ENCODE peak calls at places on chromosomes 6 and 20, in four cellular contexts. One of them, this sample, is unnamed. For H3K4me1, the result is how much of the 10 kb centered on the place peaks cover.

GRCh38 chr20:2874456-2874855 is 1.2 kb downstream of the PTPRA start:
- DNase-seq in neural progenitor cell: peak
- DNase-seq in HCT116: no peak
- DNase-seq in GM23248: peak
- DNase-seq in this sample: peak

GRCh38 chr6:11424395-11425050 is 113.0 kb upstream of the TMEM170B start:
- DNase-seq in HCT116: no peak
- DNase-seq in GM23248: no peak
- DNase-seq in neural progenitor cell: no peak
- DNase-seq in this sample: peak

GRCh38 chr20:2130062-2130591 is 28.5 kb downstream of the STK35 start:
- DNase-seq in GM23248: no peak
- DNase-seq in HCT116: no peak
- DNase-seq in neural progenitor cell: no peak
- DNase-seq in this sample: no peak

GRCh38 chr20:51643390-51643789 is 100.9 kb upstream of the NFATC2 start:
- DNase-seq in neural progenitor cell: no peak
- DNase-seq in HCT116: no peak
- DNase-seq in GM23248: no peak
- DNase-seq in this sample: no peak

GRCh38 chr20:57480444-57481152 is 44.3 kb downstream of the CTCFL start:
- DNase-seq in GM23248: no peak
- DNase-seq in HCT116: no peak
- DNase-seq in neural progenitor cell: no peak
- DNase-seq in this sample: no peak

GRCh38 chr6:47292944-47293343 is 16.8 kb downstream of the TNFRSF21 start:
- DNase-seq in HCT116: no peak
- DNase-seq in neural progenitor cell: no peak
- DNase-seq in GM23248: peak
- DNase-seq in this sample: peak

GRCh38 chr6:163289445-163289844 is 125.1 kb upstream of the QKI start:
- DNase-seq in neural progenitor cell: no peak
- DNase-seq in GM23248: no peak
- DNase-seq in HCT116: no peak
- DNase-seq in this sample: no peak

GRCh38 chr6:170438402-170438753 is 114.7 kb downstream of the PSMB1 start:
- DNase-seq in HCT116: peak
- DNase-seq in neural progenitor cell: peak
- DNase-seq in GM23248: peak
- DNase-seq in this sample: peak

GRCh38 chr20:15818651-15819071 is 754.6 kb downstream of the KIF16B start:
- DNase-seq in GM23248: no peak
- DNase-seq in HCT116: no peak
- DNase-seq in neural progenitor cell: peak
- DNase-seq in this sample: peak

GRCh38 chr20:1810926-1811620 is 84.1 kb upstream of the SIRPA start:
- DNase-seq in GM23248: peak
- DNase-seq in neural progenitor cell: no peak
- DNase-seq in HCT116: no peak
- DNase-seq in this sample: no peak

GRCh38 chr20:43681468-43681942 is 14.6 kb downstream of the MYBL2 start:
- DNase-seq in neural progenitor cell: peak
- DNase-seq in HCT116: no peak
- DNase-seq in GM23248: peak
- DNase-seq in this sample: no peak

GRCh38 chr6:44576132-44576601 is 188.7 kb downstream of the CDC5L start:
- DNase-seq in GM23248: peak
- DNase-seq in neural progenitor cell: no peak
- DNase-seq in HCT116: no peak
- DNase-seq in this sample: no peak

GRCh38 chr6:160733045-160733646 is 31.1 kb downstream of the PLG start:
- DNase-seq in neural progenitor cell: peak
- DNase-seq in GM23248: peak
- DNase-seq in HCT116: peak
- DNase-seq in this sample: peak

GRCh38 chr6:84575264-84575663 is 189.1 kb downstream of the TBX18 start:
- DNase-seq in neural progenitor cell: no peak
- DNase-seq in HCT116: no peak
- DNase-seq in GM23248: peak
- DNase-seq in this sample: peak

GRCh38 chr6:14129572-14129971 is 12.0 kb downstream of the CD83 start:
- DNase-seq in neural progenitor cell: peak
- DNase-seq in GM23248: peak
- DNase-seq in HCT116: peak
- DNase-seq in this sample: peak

GRCh38 chr20:52231230-52231746 is 39.7 kb upstream of the ZFP64 start:
- DNase-seq in neural progenitor cell: no peak
- DNase-seq in HCT116: no peak
- DNase-seq in GM23248: no peak
- DNase-seq in this sample: peak

GRCh38 chr6:107713214-107713962 is 110.7 kb downstream of the SCML4 start:
- DNase-seq in GM23248: peak
- DNase-seq in HCT116: no peak
- DNase-seq in neural progenitor cell: no peak
- DNase-seq in this sample: no peak

GRCh38 chr6:14549871-14550270 is 432.3 kb downstream of the CD83 start:
- DNase-seq in neural progenitor cell: no peak
- DNase-seq in GM23248: no peak
- DNase-seq in HCT116: no peak
- DNase-seq in this sample: no peak

GRCh38 chr20:24753136-24753535 is 195.9 kb upstream of the CST7 start:
- DNase-seq in HCT116: no peak
- DNase-seq in GM23248: no peak
- DNase-seq in neural progenitor cell: no peak
- DNase-seq in this sample: no peak

GRCh38 chr6:137291441-137291840 is 72.3 kb upstream of the IFNGR1 start:
- DNase-seq in GM23248: peak
- DNase-seq in neural progenitor cell: no peak
- DNase-seq in HCT116: no peak
- DNase-seq in this sample: peak

GRCh38 chr20:36092424-36093024 is 62.0 kb upstream of the EPB41L1 start:
- DNase-seq in HCT116: no peak
- DNase-seq in GM23248: peak
- DNase-seq in neural progenitor cell: peak
- DNase-seq in this sample: peak

GRCh38 chr20:20528896-20529295 is 161.0 kb downstream of the INSM1 start:
- DNase-seq in HCT116: no peak
- DNase-seq in GM23248: no peak
- DNase-seq in neural progenitor cell: no peak
- DNase-seq in this sample: no peak

GRCh38 chr6:114304304-114304887 is 38.4 kb downstream of the HS3ST5 start:
- DNase-seq in HCT116: peak
- DNase-seq in GM23248: peak
- DNase-seq in neural progenitor cell: no peak
- DNase-seq in this sample: peak

GRCh38 chr6:41469156-41469950 is 76.8 kb upstream of the FOXP4 start:
- DNase-seq in neural progenitor cell: peak
- DNase-seq in GM23248: no peak
- DNase-seq in HCT116: no peak
- DNase-seq in this sample: no peak

GRCh38 chr6:41469951-41470340 is 76.2 kb upstream of the FOXP4 start:
- DNase-seq in HCT116: no peak
- DNase-seq in neural progenitor cell: peak
- DNase-seq in GM23248: no peak
- DNase-seq in this sample: no peak

GRCh38 chr6:41467627-41468404 is 78.4 kb upstream of the FOXP4 start:
- DNase-seq in GM23248: no peak
- DNase-seq in HCT116: no peak
- DNase-seq in neural progenitor cell: no peak
- DNase-seq in this sample: no peak

GRCh38 chr6:41471064-41471895 is 74.9 kb upstream of the FOXP4 start:
- DNase-seq in GM23248: no peak
- DNase-seq in neural progenitor cell: no peak
- DNase-seq in HCT116: no peak
- DNase-seq in this sample: no peak

GRCh38 chr6:41470341-41471063 is 75.7 kb upstream of the FOXP4 start:
- DNase-seq in HCT116: no peak
- DNase-seq in GM23248: peak
- DNase-seq in neural progenitor cell: peak
- DNase-seq in this sample: no peak
- TF ChIP-seq EZH2 in HCT116: no peak
- TF ChIP-seq EZH2 in GM23248: no peak
- TF ChIP-seq EZH2 in neural progenitor cell: peak
- TF ChIP-seq EZH2 in this sample: no peak

GRCh38 chr6:35237466-35237865 is 22.1 kb upstream of the ZNF76 start:
- DNase-seq in GM23248: no peak
- DNase-seq in neural progenitor cell: no peak
- DNase-seq in HCT116: no peak
- DNase-seq in this sample: no peak
- H3K4me1 ChIP-seq in GM23248: under half
- H3K4me1 ChIP-seq in neural progenitor cell: under half
- H3K4me1 ChIP-seq in HCT116: under half
- H3K4me1 ChIP-seq in this sample: under half

GRCh38 chr6:37897819-37898534 is 78.5 kb downstream of the ZFAND3 start:
- DNase-seq in GM23248: no peak
- DNase-seq in neural progenitor cell: no peak
- DNase-seq in HCT116: no peak
- DNase-seq in this sample: no peak
- TF ChIP-seq EZH2phosphoT487 in GM23248: no peak
- TF ChIP-seq EZH2phosphoT487 in neural progenitor cell: no peak
- TF ChIP-seq EZH2phosphoT487 in HCT116: no peak
- TF ChIP-seq EZH2phosphoT487 in this sample: no peak

GRCh38 chr20:49567421-49568256 is at the start of gene PTGIS:
- DNase-seq in neural progenitor cell: peak
- DNase-seq in GM23248: peak
- DNase-seq in HCT116: no peak
- DNase-seq in this sample: no peak
- TF ChIP-seq EZH2 in neural progenitor cell: peak
- TF ChIP-seq EZH2 in GM23248: no peak
- TF ChIP-seq EZH2 in HCT116: no peak
- TF ChIP-seq EZH2 in this sample: no peak

GRCh38 chr20:38842558-38842981 is 37.1 kb downstream of the PPP1R16B start:
- DNase-seq in HCT116: no peak
- DNase-seq in neural progenitor cell: no peak
- DNase-seq in GM23248: no peak
- DNase-seq in this sample: no peak
- H3K4me1 ChIP-seq in HCT116: under half
- H3K4me1 ChIP-seq in neural progenitor cell: under half
- H3K4me1 ChIP-seq in GM23248: under half
- H3K4me1 ChIP-seq in this sample: under half

GRCh38 chr6:124541601-124542000 is 420.6 kb upstream of the RNF217 start:
- DNase-seq in neural progenitor cell: no peak
- DNase-seq in HCT116: no peak
- DNase-seq in GM23248: no peak
- DNase-seq in this sample: no peak
- TF ChIP-seq EZH2phosphoT487 in neural progenitor cell: no peak
- TF ChIP-seq EZH2phosphoT487 in HCT116: no peak
- TF ChIP-seq EZH2phosphoT487 in GM23248: no peak
- TF ChIP-seq EZH2phosphoT487 in this sample: no peak